ENCODE peak calls at places on chromosome 21, in six cellular contexts. S is tibial nerve, Z is GM20000, G is uterus, T is GM10248, Q is cardiac fibroblast. U is an unnamed sample.

GRCh38 chr21:25887646-25888321 is 153.0 kb downstream of the GABPA start:
- DNase-seq in S (no peak), Z (no peak), G (no peak), T (no peak), Q (no peak), U (no peak)

GRCh38 chr21:25300632-25301031 is 306.6 kb downstream of the MRPL39 start:
- DNase-seq in S (no peak), Z (no peak), G (no peak), T (no peak), Q (no peak), U (no peak)

GRCh38 chr21:39141502-39141901 is 41.7 kb downstream of the PSMG1 start:
- DNase-seq in S (no peak), Z (no peak), G (no peak), T (no peak), Q (peak; percentile 83), U (no peak)

GRCh38 chr21:25573409-25574206 is 33.7 kb downstream of the MRPL39 start:
- DNase-seq in S (no peak), Z (no peak), G (no peak), T (no peak), Q (peak; percentile 93), U (no peak)

GRCh38 chr21:14956826-14957225 is 108.0 kb downstream of the NRIP1 start:
- DNase-seq in S (no peak), Z (no peak), G (no peak), T (no peak), Q (peak; percentile 79), U (no peak)

GRCh38 chr21:21163904-21164303 is 165.7 kb downstream of the NCAM2 start:
- DNase-seq in S (peak; percentile 67), Z (peak; percentile 10), G (peak; percentile 24), T (peak; percentile 10), Q (peak; percentile 87), U (peak; percentile 17)

GRCh38 chr21:39674794-39675193 is 62.1 kb downstream of the B3GALT5 start:
- DNase-seq in S (no peak), Z (no peak), G (no peak), T (no peak), Q (no peak), U (no peak)

GRCh38 chr21:46550511-46550941 is 54.4 kb downstream of the S100B start:
- DNase-seq in S (no peak), Z (no peak), G (no peak), T (no peak), Q (no peak), U (no peak)

GRCh38 chr21:21200103-21200938 is 202.1 kb downstream of the NCAM2 start:
- DNase-seq in S (peak; percentile 53), Z (no peak), G (peak; percentile 25), T (no peak), Q (peak; percentile 100), U (no peak)

GRCh38 chr21:43684424-43684823 is 25.1 kb downstream of the RRP1B start:
- DNase-seq in S (no peak), Z (no peak), G (no peak), T (no peak), Q (peak; percentile 16), U (no peak)

GRCh38 chr21:21612446-21612845 is 614.2 kb downstream of the NCAM2 start:
- DNase-seq in S (no peak), Z (no peak), G (no peak), T (no peak), Q (peak; percentile 92), U (no peak)

GRCh38 chr21:39756285-39756684 is 11.3 kb downstream of the IGSF5 start:
- DNase-seq in S (no peak), Z (no peak), G (no peak), T (no peak), Q (no peak), U (no peak)

GRCh38 chr21:23162213-23162946 is 2164.2 kb downstream of the NCAM2 start:
- DNase-seq in S (no peak), Z (no peak), G (no peak), T (no peak), Q (no peak), U (no peak)

GRCh38 chr21:36615274-36615964 is 83.5 kb upstream of the SIM2 start:
- DNase-seq in S (no peak), Z (no peak), G (no peak), T (no peak), Q (no peak), U (no peak)

GRCh38 chr21:39472211-39472610 is 20.4 kb downstream of the SH3BGR start:
- DNase-seq in S (no peak), Z (no peak), G (no peak), T (no peak), Q (no peak), U (no peak)

GRCh38 chr21:18522181-18522771 is 118.7 kb upstream of the TMPRSS15 start:
- DNase-seq in S (no peak), Z (no peak), G (no peak), T (no peak), Q (no peak), U (no peak)

GRCh38 chr21:45443595-45444181 is 38.7 kb downstream of the COL18A1 start:
- DNase-seq in S (no peak), Z (no peak), G (no peak), T (no peak), Q (no peak), U (no peak)
- TF ChIP-seq CTCF in S (peak; percentile 39), Z (no peak), G (no peak), T (peak; percentile 4), Q (peak; percentile 4), U (no peak)

GRCh38 chr21:34944015-34944755 is 104.9 kb downstream of the RUNX1 start:
- DNase-seq in S (no peak), Z (no peak), G (no peak), T (no peak), Q (no peak), U (no peak)

GRCh38 chr21:34947122-34947534 is 102.0 kb downstream of the RUNX1 start:
- DNase-seq in S (no peak), Z (no peak), G (no peak), T (no peak), Q (no peak), U (no peak)

GRCh38 chr21:34945288-34945687 is 103.8 kb downstream of the RUNX1 start:
- DNase-seq in S (no peak), Z (no peak), G (no peak), T (no peak), Q (no peak), U (no peak)

GRCh38 chr21:34948157-34948556 is 100.9 kb downstream of the RUNX1 start:
- DNase-seq in S (no peak), Z (no peak), G (no peak), T (no peak), Q (no peak), U (no peak)

GRCh38 chr21:34946385-34947121 is 102.5 kb downstream of the RUNX1 start:
- DNase-seq in S (no peak), Z (no peak), G (no peak), T (no peak), Q (no peak), U (no peak)
- TF ChIP-seq CTCF in S (no peak), Z (no peak), G (no peak), T (no peak), Q (no peak), U (peak; percentile 6)

GRCh38 chr21:34344058-34344425 is 19.8 kb upstream of the KCNE2 start:
- DNase-seq in S (no peak), Z (no peak), G (no peak), T (no peak), Q (no peak), U (no peak)
- TF ChIP-seq CTCF in S (no peak), Z (no peak), G (no peak), T (no peak), Q (no peak), U (no peak)

GRCh38 chr21:29022141-29022540 is 2.3 kb upstream of the USP16 start:
- DNase-seq in S (no peak), Z (no peak), G (no peak), T (no peak), Q (no peak), U (no peak)

GRCh38 chr21:29025328-29025713 is 853 bp downstream of the USP16 start:
- DNase-seq in S (no peak), Z (no peak), G (no peak), T (no peak), Q (peak; percentile 45), U (no peak)

GRCh38 chr21:29029524-29029923 is 5.1 kb downstream of the USP16 start:
- DNase-seq in S (no peak), Z (no peak), G (no peak), T (no peak), Q (no peak), U (no peak)

DNA sequence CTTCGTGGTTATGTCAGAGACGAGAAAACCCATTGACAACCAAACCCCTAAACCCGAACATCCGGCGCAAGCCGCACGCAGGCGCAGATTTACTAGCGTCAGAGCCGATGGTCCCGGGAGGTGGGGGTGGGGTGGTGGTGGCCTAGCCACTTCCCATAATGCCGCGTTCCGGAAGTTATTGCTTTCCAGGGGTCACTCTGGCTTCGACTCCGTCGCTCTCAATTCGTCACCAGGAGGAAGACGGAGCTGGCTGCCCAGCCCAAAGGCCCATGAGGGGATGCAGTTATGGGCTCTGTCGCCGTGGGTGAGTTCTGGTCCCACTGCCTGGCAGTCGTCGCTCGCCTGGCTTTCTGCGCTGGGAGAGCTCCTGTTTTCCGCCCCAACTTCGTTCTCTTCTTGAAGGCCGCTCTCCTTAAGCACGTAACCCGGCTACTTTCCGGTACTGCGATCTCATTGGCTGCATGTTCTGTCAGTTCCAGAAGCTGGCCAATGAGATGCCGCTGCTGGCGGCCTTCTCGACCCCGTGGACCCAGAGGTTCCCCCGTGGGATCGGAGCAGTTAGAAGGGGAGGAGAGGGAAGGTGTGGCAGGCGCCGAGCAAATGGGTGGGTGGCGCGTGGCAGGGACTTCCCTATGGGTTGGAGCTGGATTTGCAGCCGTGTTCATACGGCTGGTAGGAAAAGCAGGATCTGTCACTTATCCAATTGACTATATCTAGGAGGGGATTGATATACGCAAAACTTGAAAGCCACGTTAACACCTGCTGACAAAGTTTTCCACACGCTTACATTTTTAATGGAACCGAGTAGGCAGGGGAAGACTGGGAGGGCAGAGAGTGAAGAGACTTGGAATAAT is at the start of gene USP16:
- DNase-seq in S (peak; percentile 95), Z (peak; percentile 94), G (peak; percentile 95), T (peak; percentile 98), Q (peak; percentile 100), U (peak; percentile 96)
- TF ChIP-seq CTCF in S (peak; percentile 59), Z (no peak), G (no peak), T (no peak), Q (no peak), U (no peak)